ENCODE peak calls at places on chromosome 5, in four cellular contexts. C is GM12878, U is K562, F is HepG2. M is an unnamed sample.

GRCh38 chr5:142960309-142960696 is 190.1 kb downstream of the ARHGAP26 start:
- DNase-seq in C (no peak), U (no peak), F (peak; percentile 44), M (no peak)

GRCh38 chr5:111461261-111461671 is 51.1 kb downstream of the STARD4 start:
- DNase-seq in C (no peak), U (no peak), F (no peak), M (peak; percentile 35)

GRCh38 chr5:61467766-61468482 is 135.9 kb downstream of the ZSWIM6 start:
- DNase-seq in C (no peak), U (no peak), F (no peak), M (peak; percentile 12)

GRCh38 chr5:72178910-72179815 is 71.9 kb downstream of the MAP1B start:
- DNase-seq in C (no peak), U (no peak), F (no peak), M (no peak)

GRCh38 chr5:12413585-12413984 is 509.3 kb upstream of the CTNND2 start:
- DNase-seq in C (no peak), U (no peak), F (no peak), M (no peak)

GRCh38 chr5:83306572-83307241 is 164.8 kb upstream of the VCAN start:
- DNase-seq in C (peak; percentile 84), U (no peak), F (no peak), M (no peak)

GRCh38 chr5:68499952-68500351 is 284.4 kb downstream of the PIK3R1 start:
- DNase-seq in C (no peak), U (no peak), F (no peak), M (no peak)

GRCh38 chr5:11322133-11322532 is 561.1 kb upstream of the DAP start:
- DNase-seq in C (no peak), U (no peak), F (no peak), M (no peak)

GRCh38 chr5:82613886-82614285 is 335.7 kb upstream of the RPS23 start:
- DNase-seq in C (no peak), U (no peak), F (no peak), M (no peak)

GRCh38 chr5:79011219-79011836 is 26.2 kb upstream of the ARSB start:
- DNase-seq in C (no peak), U (no peak), F (no peak), M (no peak)

GRCh38 chr5:122849746-122850145 is 4.3 kb downstream of the SNX24 start:
- DNase-seq in C (no peak), U (no peak), F (no peak), M (no peak)

GRCh38 chr5:42591026-42591425 is 165.6 kb upstream of the CCDC152 start:
- DNase-seq in C (no peak), U (no peak), F (no peak), M (no peak)
- TF ChIP-seq BHLHE40 in C (no peak), U (peak; percentile 6), F (no peak), M (no peak)

GRCh38 chr5:76145945-76146344 is 62.8 kb downstream of the SV2C start:
- DNase-seq in C (no peak), U (peak; percentile 29), F (peak; percentile 16), M (peak; percentile 45)
- TF ChIP-seq FOXM1 in C (no peak), U (no peak), F (no peak), M (no peak)

GRCh38 chr5:54867310-54867944 is 118.0 kb downstream of the ESM1 start:
- DNase-seq in C (no peak), U (peak; percentile 43), F (peak; percentile 22), M (peak; percentile 23)
- TF ChIP-seq BHLHE40 in C (no peak), U (no peak), F (no peak), M (no peak)

GRCh38 chr5:180589771-180590542 is 1.3 kb downstream of the SCGB3A1 start:
- DNase-seq in C (no peak), U (no peak), F (no peak), M (no peak)
- TF ChIP-seq FOXM1 in C (no peak), U (no peak), F (no peak), M (no peak)

GRCh38 chr5:124277767-124278536 is 468.5 kb downstream of the ZNF608 start:
- DNase-seq in C (no peak), U (no peak), F (no peak), M (no peak)
- TF ChIP-seq BHLHE40 in C (no peak), U (no peak), F (no peak), M (no peak)

DNA sequence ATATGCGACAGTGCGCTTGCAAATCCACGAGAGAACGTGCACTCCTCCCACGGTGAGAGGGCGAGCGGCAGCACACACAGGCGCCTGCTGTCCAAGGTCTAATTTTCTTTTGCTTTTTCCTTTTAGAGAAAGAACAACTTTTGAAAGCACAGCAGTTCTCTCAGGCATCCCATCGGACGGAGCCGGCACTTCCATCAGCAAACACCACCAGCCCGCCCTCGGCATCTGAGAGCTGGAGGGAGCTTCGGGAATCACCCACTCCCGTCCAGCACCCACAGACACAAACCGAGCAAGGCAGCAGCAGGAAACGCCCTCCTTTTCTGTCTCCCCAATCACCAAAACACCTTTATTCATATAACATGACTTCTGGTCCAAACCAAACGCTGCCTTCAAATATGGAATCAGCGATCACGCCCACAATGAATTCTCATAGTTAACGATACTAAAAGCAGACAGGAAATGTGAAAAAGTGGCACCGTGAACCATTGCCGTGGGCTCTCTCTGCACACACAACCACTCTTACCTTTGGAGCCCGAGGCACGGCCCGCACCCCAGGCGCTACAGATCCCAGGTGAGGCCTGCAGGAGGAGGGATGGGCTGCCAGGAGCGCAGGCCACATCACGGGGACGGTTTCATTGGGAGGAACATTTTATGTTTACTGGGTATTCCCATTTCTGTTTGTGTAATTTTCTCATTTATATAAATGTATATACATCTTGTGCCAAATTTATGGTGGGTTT is 14.2 kb downstream of the LPCAT1 start:
- DNase-seq in C (no peak), U (no peak), F (no peak), M (no peak)
- TF ChIP-seq FOXM1 in C (no peak), U (no peak), F (no peak), M (no peak)

GRCh38 chr5:167415779-167416761 is 875.4 kb upstream of the WWC1 start:
- DNase-seq in C (no peak), U (no peak), F (no peak), M (no peak)

GRCh38 chr5:167414611-167415010 is 876.8 kb upstream of the WWC1 start:
- DNase-seq in C (no peak), U (no peak), F (no peak), M (no peak)

GRCh38 chr5:167413503-167413902 is 877.9 kb upstream of the WWC1 start:
- DNase-seq in C (no peak), U (no peak), F (no peak), M (no peak)

DNA sequence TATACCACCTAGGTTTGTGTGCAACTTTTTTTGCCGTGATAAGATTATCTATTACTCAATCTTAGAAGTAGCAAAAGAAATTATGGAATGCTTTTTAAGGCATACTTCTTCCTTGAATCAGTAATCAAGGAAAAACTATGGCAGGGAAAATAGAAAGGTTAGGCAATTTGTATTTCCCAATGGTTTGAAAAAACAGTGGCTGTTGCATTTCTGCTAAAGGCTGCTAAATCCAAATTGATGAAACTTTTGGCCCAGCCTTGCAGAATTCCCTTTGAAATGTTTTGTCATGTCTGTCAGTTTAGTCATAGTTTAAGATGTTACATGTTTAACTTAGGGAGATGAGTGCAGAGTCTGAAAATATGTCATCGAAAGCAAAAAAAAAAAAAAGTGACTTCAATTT is 878.9 kb upstream of the WWC1 start:
- DNase-seq in C (no peak), U (no peak), F (no peak), M (no peak)
- TF ChIP-seq BHLHE40 in C (no peak), U (no peak), F (no peak), M (no peak)

DNA sequence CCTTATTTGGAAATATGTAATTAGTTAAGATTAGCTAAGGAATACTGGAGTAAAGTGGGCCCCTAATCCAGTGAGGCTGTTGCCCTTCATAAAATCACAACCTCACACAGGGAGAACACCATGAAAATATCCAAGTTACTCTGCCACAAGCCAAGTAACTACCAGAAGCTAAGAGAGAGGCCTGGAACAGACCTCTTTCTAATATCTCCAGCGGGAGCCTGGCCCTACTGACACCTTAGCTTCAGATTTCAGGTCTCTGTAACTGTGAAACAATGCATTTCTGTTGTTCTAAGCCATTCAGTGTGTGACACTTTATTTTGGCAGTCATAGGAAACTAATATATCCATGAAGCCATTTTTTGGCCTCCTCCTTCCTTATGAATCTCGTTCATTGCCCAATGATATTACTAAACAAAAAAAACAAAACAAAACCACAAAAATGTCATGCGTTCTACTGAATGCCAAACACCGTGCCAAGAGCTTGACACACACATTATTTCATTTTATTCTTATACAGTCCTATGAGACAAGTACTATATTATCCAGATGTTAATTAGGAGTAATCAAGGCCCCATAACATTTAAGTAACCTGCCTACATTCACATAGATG is 699.0 kb downstream of the MAT2B start:
- DNase-seq in C (no peak), U (no peak), F (no peak), M (no peak)
- TF ChIP-seq FOXM1 in C (no peak), U (no peak), F (no peak), M (no peak)

M was measured in HEK293T.